ENCODE peak calls at places on chromosomes 2 and 18, in seven cellular contexts. One of them, this sample, is unnamed.
A peak's percentile ranks its signal among the peaks of the same experiment; 100 is the strongest.

GRCh38 chr18:44627245-44627644 is 53.4 kb upstream of the SETBP1 start:
- DNase-seq in left ventricle myocardium inferior: no peak
- DNase-seq in body of pancreas: no peak
- DNase-seq in lung: no peak
- DNase-seq in psoas muscle: no peak
- DNase-seq in fibroblast of lung: peak; percentile 71
- DNase-seq in Caco-2: no peak
- DNase-seq in this sample: no peak

GRCh38 chr2:41963661-41964525 is 83.9 kb upstream of the PKDCC start:
- DNase-seq in left ventricle myocardium inferior: peak; percentile 65
- DNase-seq in body of pancreas: peak; percentile 47
- DNase-seq in lung: no peak
- DNase-seq in psoas muscle: peak; percentile 53
- DNase-seq in fibroblast of lung: peak; percentile 78
- DNase-seq in Caco-2: peak; percentile 91
- DNase-seq in this sample: no peak

GRCh38 chr2:109396338-109397180 is 217.2 kb downstream of the SEPTIN10 start:
- DNase-seq in left ventricle myocardium inferior: no peak
- DNase-seq in body of pancreas: no peak
- DNase-seq in lung: no peak
- DNase-seq in psoas muscle: no peak
- DNase-seq in fibroblast of lung: no peak
- DNase-seq in Caco-2: no peak
- DNase-seq in this sample: no peak

GRCh38 chr2:232522014-232522854 is 2.0 kb downstream of the PRSS56 start:
- DNase-seq in left ventricle myocardium inferior: peak; percentile 44
- DNase-seq in body of pancreas: peak; percentile 68
- DNase-seq in lung: peak; percentile 41
- DNase-seq in psoas muscle: peak; percentile 70
- DNase-seq in fibroblast of lung: no peak
- DNase-seq in Caco-2: no peak
- DNase-seq in this sample: no peak

GRCh38 chr2:216548901-216549321 is 50.3 kb downstream of the RPL37A start:
- DNase-seq in left ventricle myocardium inferior: peak; percentile 64
- DNase-seq in body of pancreas: no peak
- DNase-seq in lung: no peak
- DNase-seq in psoas muscle: no peak
- DNase-seq in fibroblast of lung: no peak
- DNase-seq in Caco-2: no peak
- DNase-seq in this sample: no peak

GRCh38 chr2:140851258-140851657 is 1279.6 kb downstream of the LRP1B start:
- DNase-seq in left ventricle myocardium inferior: no peak
- DNase-seq in body of pancreas: no peak
- DNase-seq in lung: no peak
- DNase-seq in psoas muscle: no peak
- DNase-seq in fibroblast of lung: peak; percentile 2
- DNase-seq in Caco-2: no peak
- DNase-seq in this sample: no peak

GRCh38 chr18:48459016-48459415 is 49.8 kb upstream of the ZBTB7C start:
- DNase-seq in left ventricle myocardium inferior: no peak
- DNase-seq in body of pancreas: no peak
- DNase-seq in lung: no peak
- DNase-seq in psoas muscle: no peak
- DNase-seq in fibroblast of lung: no peak
- DNase-seq in Caco-2: no peak
- DNase-seq in this sample: no peak

GRCh38 chr2:136874258-136874657 is 108.9 kb downstream of the THSD7B start:
- DNase-seq in left ventricle myocardium inferior: no peak
- DNase-seq in body of pancreas: no peak
- DNase-seq in lung: no peak
- DNase-seq in psoas muscle: no peak
- DNase-seq in fibroblast of lung: no peak
- DNase-seq in Caco-2: no peak
- DNase-seq in this sample: peak; percentile 40

GRCh38 chr2:46389417-46389916 is 89.9 kb upstream of the TMEM247 start:
- DNase-seq in left ventricle myocardium inferior: peak; percentile 39
- DNase-seq in body of pancreas: no peak
- DNase-seq in lung: peak; percentile 28
- DNase-seq in psoas muscle: no peak
- DNase-seq in fibroblast of lung: no peak
- DNase-seq in Caco-2: no peak
- DNase-seq in this sample: no peak

GRCh38 chr2:166665991-166666940 is 172.2 kb upstream of the SCN7A start:
- DNase-seq in left ventricle myocardium inferior: no peak
- DNase-seq in body of pancreas: no peak
- DNase-seq in lung: no peak
- DNase-seq in psoas muscle: no peak
- DNase-seq in fibroblast of lung: peak; percentile 94
- DNase-seq in Caco-2: no peak
- DNase-seq in this sample: no peak

GRCh38 chr2:37378411-37378810 is 34.0 kb downstream of the QPCT start:
- DNase-seq in left ventricle myocardium inferior: no peak
- DNase-seq in body of pancreas: no peak
- DNase-seq in lung: no peak
- DNase-seq in psoas muscle: peak; percentile 25
- DNase-seq in fibroblast of lung: peak; percentile 95
- DNase-seq in Caco-2: no peak
- DNase-seq in this sample: no peak

GRCh38 chr2:172234716-172235661 is 132.3 kb upstream of the DLX2 start:
- DNase-seq in left ventricle myocardium inferior: no peak
- DNase-seq in body of pancreas: peak; percentile 23
- DNase-seq in lung: no peak
- DNase-seq in psoas muscle: no peak
- DNase-seq in fibroblast of lung: no peak
- DNase-seq in Caco-2: peak; percentile 72
- DNase-seq in this sample: peak; percentile 60

GRCh38 chr18:27667064-27667463 is 482.0 kb upstream of the CHST9 start:
- DNase-seq in left ventricle myocardium inferior: no peak
- DNase-seq in body of pancreas: no peak
- DNase-seq in lung: no peak
- DNase-seq in psoas muscle: no peak
- DNase-seq in fibroblast of lung: no peak
- DNase-seq in Caco-2: no peak
- DNase-seq in this sample: no peak

GRCh38 chr18:78740876-78741275 is 238.7 kb upstream of the SALL3 start:
- DNase-seq in left ventricle myocardium inferior: no peak
- DNase-seq in body of pancreas: no peak
- DNase-seq in lung: no peak
- DNase-seq in psoas muscle: no peak
- DNase-seq in fibroblast of lung: no peak
- DNase-seq in Caco-2: no peak
- DNase-seq in this sample: no peak

GRCh38 chr2:111054791-111055627 is 65.7 kb upstream of the BCL2L11 start:
- DNase-seq in left ventricle myocardium inferior: no peak
- DNase-seq in body of pancreas: no peak
- DNase-seq in lung: no peak
- DNase-seq in psoas muscle: no peak
- DNase-seq in fibroblast of lung: peak; percentile 15
- DNase-seq in Caco-2: no peak
- DNase-seq in this sample: no peak

GRCh38 chr2:134657650-134658250 is 61.0 kb downstream of the TMEM163 start:
- DNase-seq in left ventricle myocardium inferior: no peak
- DNase-seq in body of pancreas: no peak
- DNase-seq in lung: no peak
- DNase-seq in psoas muscle: no peak
- DNase-seq in fibroblast of lung: no peak
- DNase-seq in Caco-2: no peak
- DNase-seq in this sample: peak; percentile 55

GRCh38 chr2:29304399-29304798 is 189.2 kb downstream of the CLIP4 start:
- DNase-seq in left ventricle myocardium inferior: no peak
- DNase-seq in body of pancreas: no peak
- DNase-seq in lung: no peak
- DNase-seq in psoas muscle: no peak
- DNase-seq in fibroblast of lung: peak; percentile 42
- DNase-seq in Caco-2: no peak
- DNase-seq in this sample: no peak

DNA sequence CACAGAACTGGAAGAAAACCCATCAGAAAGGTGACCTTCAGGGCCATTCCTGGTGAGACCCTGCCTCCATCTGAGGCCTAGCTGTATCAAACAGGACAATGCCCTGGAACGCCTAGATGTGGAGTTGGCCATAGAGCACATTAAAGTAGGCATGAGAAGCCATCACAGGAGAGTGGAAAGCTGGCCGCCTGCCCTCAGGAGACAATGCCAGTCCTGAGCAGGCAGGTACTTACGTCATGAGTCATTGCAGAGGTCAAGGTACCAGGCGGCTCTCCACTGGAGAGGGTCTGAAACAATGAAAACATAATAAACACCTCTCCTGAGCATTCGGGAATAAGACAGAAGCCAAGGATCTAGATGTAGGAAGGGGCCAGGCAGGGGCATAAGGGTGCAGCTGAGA is 68.6 kb downstream of the CCDC93 start:
- DNase-seq in left ventricle myocardium inferior: no peak
- DNase-seq in body of pancreas: no peak
- DNase-seq in lung: no peak
- DNase-seq in psoas muscle: no peak
- DNase-seq in fibroblast of lung: no peak
- DNase-seq in Caco-2: no peak
- DNase-seq in this sample: no peak
- H3K36me3 ChIP-seq in left ventricle myocardium inferior: peaks cover 97% of the 10 kb centered on the region
- H3K36me3 ChIP-seq in body of pancreas: peaks cover 24% of the 10 kb centered on the region
- H3K36me3 ChIP-seq in lung: peaks cover 60% of the 10 kb centered on the region
- H3K36me3 ChIP-seq in psoas muscle: peaks cover 94% of the 10 kb centered on the region
- H3K36me3 ChIP-seq in fibroblast of lung: peaks cover 15% of the 10 kb centered on the region
- H3K36me3 ChIP-seq in Caco-2: peaks cover 4% of the 10 kb centered on the region
- H3K36me3 ChIP-seq in this sample: peaks cover 38% of the 10 kb centered on the region

DNA sequence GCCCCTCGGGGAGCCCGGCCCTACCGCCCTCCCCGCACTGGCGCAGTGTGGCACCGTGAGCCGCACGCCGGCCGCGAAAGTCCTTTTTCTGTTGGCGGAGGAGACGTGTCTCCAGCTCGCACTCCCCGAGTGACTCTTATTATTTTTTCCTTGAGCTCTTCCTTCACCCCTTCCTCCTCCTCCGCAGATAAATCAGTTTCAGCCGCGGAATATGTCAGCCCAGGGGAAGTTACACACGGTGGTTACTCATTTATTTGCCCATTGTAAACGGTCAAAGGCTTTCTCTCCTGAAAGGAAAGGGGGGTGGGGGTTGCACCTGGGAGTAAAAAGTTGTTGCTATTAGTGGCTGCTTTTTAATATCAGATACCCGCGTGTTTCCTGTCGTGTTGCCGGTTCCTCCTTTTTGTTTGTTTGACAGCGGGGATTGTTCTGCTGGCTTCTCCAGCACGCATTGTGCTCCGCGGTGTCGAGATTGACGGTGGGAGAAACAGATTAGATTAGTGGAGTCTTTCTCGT is 1.5 kb downstream of the CRIM1 start:
- DNase-seq in left ventricle myocardium inferior: no peak
- DNase-seq in body of pancreas: no peak
- DNase-seq in lung: peak; percentile 34
- DNase-seq in psoas muscle: no peak
- DNase-seq in fibroblast of lung: peak; percentile 53
- DNase-seq in Caco-2: no peak
- DNase-seq in this sample: peak; percentile 23
- H3K4me1 ChIP-seq in left ventricle myocardium inferior: peaks cover 84% of the 10 kb centered on the region
- H3K4me1 ChIP-seq in body of pancreas: peaks cover 31% of the 10 kb centered on the region
- H3K4me1 ChIP-seq in lung: peaks cover 12% of the 10 kb centered on the region
- H3K4me1 ChIP-seq in psoas muscle: peaks cover 44% of the 10 kb centered on the region
- H3K4me1 ChIP-seq in fibroblast of lung: peaks cover 15% of the 10 kb centered on the region
- H3K4me1 ChIP-seq in Caco-2: peaks cover 53% of the 10 kb centered on the region
- H3K4me1 ChIP-seq in this sample: peaks cover 18% of the 10 kb centered on the region

DNA sequence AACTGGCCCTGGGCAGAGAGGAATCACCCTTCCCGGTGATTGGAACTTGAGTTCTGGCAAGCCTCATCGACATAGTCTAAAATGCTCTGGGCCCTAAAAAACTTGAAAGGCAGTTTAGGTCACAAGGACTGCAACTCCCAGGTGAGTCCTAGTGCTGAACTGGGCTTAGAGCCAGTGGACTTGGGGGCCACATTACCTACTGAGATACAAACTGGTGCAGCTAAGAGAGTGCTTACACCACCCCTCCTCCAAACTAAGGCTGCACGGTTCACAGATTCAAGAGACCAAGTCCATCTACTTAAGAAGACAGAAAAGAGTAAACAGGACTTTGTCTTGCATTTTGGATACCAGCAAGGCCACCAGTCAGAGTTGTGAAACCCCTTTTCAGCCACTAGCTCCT is 25.3 kb downstream of the ZNF519 start:
- DNase-seq in left ventricle myocardium inferior: no peak
- DNase-seq in body of pancreas: no peak
- DNase-seq in lung: no peak
- DNase-seq in psoas muscle: no peak
- DNase-seq in fibroblast of lung: no peak
- DNase-seq in Caco-2: no peak
- DNase-seq in this sample: no peak
- H3K9me3 ChIP-seq in left ventricle myocardium inferior: peaks cover 59% of the 10 kb centered on the region
- H3K9me3 ChIP-seq in body of pancreas: no peaks in the 10 kb centered on the region
- H3K9me3 ChIP-seq in lung: peaks cover 9% of the 10 kb centered on the region
- H3K9me3 ChIP-seq in psoas muscle: peaks cover 17% of the 10 kb centered on the region
- H3K9me3 ChIP-seq in fibroblast of lung: no peaks in the 10 kb centered on the region
- H3K9me3 ChIP-seq in Caco-2: peaks cover 31% of the 10 kb centered on the region
- H3K9me3 ChIP-seq in this sample: peaks cover 13% of the 10 kb centered on the region

GRCh38 chr2:241598061-241598460 is 38.9 kb downstream of the THAP4 start:
- DNase-seq in left ventricle myocardium inferior: no peak
- DNase-seq in body of pancreas: no peak
- DNase-seq in lung: no peak
- DNase-seq in psoas muscle: peak; percentile 47
- DNase-seq in fibroblast of lung: no peak
- DNase-seq in Caco-2: no peak
- DNase-seq in this sample: no peak
- H3K36me3 ChIP-seq in left ventricle myocardium inferior: peaks cover 80% of the 10 kb centered on the region
- H3K36me3 ChIP-seq in body of pancreas: no peaks in the 10 kb centered on the region
- H3K36me3 ChIP-seq in lung: peaks cover 4% of the 10 kb centered on the region
- H3K36me3 ChIP-seq in psoas muscle: peaks cover 84% of the 10 kb centered on the region
- H3K36me3 ChIP-seq in fibroblast of lung: peaks cover 10% of the 10 kb centered on the region
- H3K36me3 ChIP-seq in Caco-2: no peaks in the 10 kb centered on the region
- H3K36me3 ChIP-seq in this sample: peaks cover 46% of the 10 kb centered on the region